ENCODE peak calls at places on chromosome 9, in seven cellular contexts. K is bronchial epithelial cell, Y is HFF-Myc, B is Calu3, J is gastrocnemius medialis, X is ovary, R is AG04450. N is an unnamed sample.
A peak's percentile ranks its signal among the peaks of the same experiment; 100 is the strongest.

GRCh38 chr9:81389569-81389993 is 299.8 kb downstream of the TLE1 start:
- DNase-seq in X (peak; percentile 23), Y (peak; percentile 91), K (peak; percentile 99), R (peak; percentile 92), B (peak; percentile 21), J (peak; percentile 21), N (no peak)

GRCh38 chr9:21030389-21031035 is 928 bp downstream of the HACD4 start:
- DNase-seq in J (no peak), K (peak; percentile 76), B (no peak), Y (peak; percentile 31), R (no peak), X (no peak), N (peak; percentile 19)

GRCh38 chr9:83313771-83314170 is 224.4 kb downstream of the FRMD3 start:
- DNase-seq in B (no peak), K (no peak), X (no peak), Y (no peak), J (no peak), R (no peak), N (no peak)

GRCh38 chr9:114319147-114319546 is 3.8 kb upstream of the ORM1 start:
- DNase-seq in R (no peak), B (no peak), J (no peak), K (no peak), X (peak; percentile 4), Y (no peak), N (no peak)

GRCh38 chr9:2023532-2023931 is 8.4 kb downstream of the SMARCA2 start:
- DNase-seq in B (no peak), J (no peak), Y (no peak), K (no peak), R (no peak), X (no peak), N (peak; percentile 28)

GRCh38 chr9:120187758-120188157 is 392.2 kb downstream of the CDK5RAP2 start:
- DNase-seq in K (no peak), J (no peak), R (no peak), B (no peak), Y (no peak), X (no peak), N (no peak)

GRCh38 chr9:134678671-134679443 is 37.3 kb downstream of the COL5A1 start:
- DNase-seq in Y (no peak), K (no peak), B (no peak), J (no peak), X (no peak), R (no peak), N (no peak)

GRCh38 chr9:6525326-6526040 is 112.5 kb downstream of the UHRF2 start:
- DNase-seq in X (no peak), Y (no peak), J (no peak), R (peak; percentile 45), K (no peak), B (no peak), N (no peak)

GRCh38 chr9:17900604-17901003 is 321.7 kb downstream of the SH3GL2 start:
- DNase-seq in Y (no peak), J (no peak), X (no peak), B (no peak), R (no peak), K (no peak), N (no peak)

GRCh38 chr9:3576358-3576757 is 50.6 kb upstream of the RFX3 start:
- DNase-seq in R (no peak), B (no peak), K (no peak), Y (no peak), J (peak; percentile 19), X (no peak), N (no peak)

GRCh38 chr9:91580136-91580535 is 156.5 kb upstream of the NFIL3 start:
- DNase-seq in B (no peak), K (peak; percentile 51), J (no peak), Y (no peak), R (no peak), X (no peak), N (no peak)

GRCh38 chr9:79570449-79571308 is 1.1 kb upstream of the TLE4 start:
- DNase-seq in Y (no peak), R (no peak), B (no peak), K (no peak), X (peak; percentile 69), J (no peak), N (peak; percentile 73)

GRCh38 chr9:20186231-20186630 is 397.4 kb upstream of the SLC24A2 start:
- DNase-seq in R (no peak), Y (no peak), K (no peak), X (no peak), B (no peak), J (no peak), N (no peak)

GRCh38 chr9:131101207-131101964 is 5.1 kb downstream of the AIF1L start:
- DNase-seq in J (no peak), Y (no peak), R (no peak), X (no peak), K (no peak), B (no peak), N (no peak)

GRCh38 chr9:137876781-137877386 is 698 bp upstream of the CACNA1B start:
- DNase-seq in X (no peak), R (no peak), B (no peak), K (no peak), J (no peak), Y (no peak), N (no peak)

GRCh38 chr9:107299437-107299836 is 16.4 kb downstream of the RAD23B start:
- DNase-seq in B (no peak), X (no peak), J (no peak), R (no peak), K (no peak), Y (no peak), N (no peak)
- TF ChIP-seq CTCF in B (no peak), X (no peak), J (no peak), R (peak; percentile 20), K (no peak), Y (no peak), N (peak; percentile 41)

GRCh38 chr9:73065439-73065838 is 86.2 kb upstream of the ANXA1 start:
- DNase-seq in B (no peak), Y (no peak), R (no peak), J (no peak), X (no peak), K (no peak), N (no peak)

GRCh38 chr9:73061131-73061530 is 90.5 kb upstream of the ANXA1 start:
- DNase-seq in K (no peak), J (no peak), Y (no peak), X (no peak), B (no peak), R (no peak), N (no peak)

DNA sequence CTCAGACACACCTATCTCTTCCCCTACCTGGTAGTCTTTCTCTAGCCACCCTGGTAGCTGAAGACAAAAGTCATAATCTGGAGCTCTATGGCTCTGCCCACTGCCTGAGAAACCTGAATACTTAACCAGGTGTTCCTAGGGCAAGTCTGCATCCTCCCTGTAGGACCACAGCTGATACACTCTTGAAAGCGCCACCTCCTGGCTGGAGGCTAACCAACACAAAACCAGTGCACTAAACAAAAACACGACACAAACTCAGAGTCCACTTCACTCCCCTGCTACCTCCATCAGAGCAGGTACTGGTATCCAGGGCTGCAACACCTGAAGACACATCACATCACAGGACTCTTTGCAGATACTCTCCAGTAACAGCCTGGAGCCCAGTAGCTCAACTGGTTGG is 84.6 kb upstream of the ANXA1 start:
- DNase-seq in R (no peak), J (no peak), X (no peak), Y (no peak), K (no peak), B (no peak), N (peak; percentile 12)
- TF ChIP-seq CTCF in R (no peak), J (no peak), X (no peak), Y (peak; percentile 19), K (no peak), B (no peak), N (no peak)

GRCh38 chr9:121744687-121745395 is 93.4 kb downstream of the DAB2IP start:
- DNase-seq in J (no peak), Y (no peak), K (no peak), B (no peak), R (peak; percentile 16), X (peak; percentile 37), N (peak; percentile 25)
- TF ChIP-seq CTCF in J (no peak), Y (no peak), K (no peak), B (no peak), R (no peak), X (no peak), N (no peak)

GRCh38 chr9:126397056-126397455 is 70.4 kb downstream of the MVB12B start:
- DNase-seq in B (no peak), X (no peak), J (no peak), Y (no peak), K (no peak), R (no peak), N (peak; percentile 93)
- TF ChIP-seq CTCF in B (no peak), X (no peak), J (no peak), Y (no peak), K (no peak), R (peak; percentile 30), N (peak; percentile 61)

GRCh38 chr9:37753489-37754190 is at the start of gene TRMT10B:
- DNase-seq in X (peak; percentile 78), Y (no peak), B (peak; percentile 35), R (peak; percentile 10), K (peak; percentile 66), J (peak; percentile 61), N (peak; percentile 88)
- TF ChIP-seq CTCF in X (no peak), Y (no peak), B (no peak), R (peak; percentile 24), K (no peak), J (no peak), N (no peak)

GRCh38 chr9:10612649-10613398 is at the start of gene PTPRD:
- DNase-seq in B (peak; percentile 19), R (no peak), K (peak; percentile 64), X (peak; percentile 16), J (no peak), Y (no peak), N (peak; percentile 40)
- TF ChIP-seq CTCF in B (no peak), R (no peak), K (peak; percentile 58), X (no peak), J (no peak), Y (no peak), N (no peak)

DNA sequence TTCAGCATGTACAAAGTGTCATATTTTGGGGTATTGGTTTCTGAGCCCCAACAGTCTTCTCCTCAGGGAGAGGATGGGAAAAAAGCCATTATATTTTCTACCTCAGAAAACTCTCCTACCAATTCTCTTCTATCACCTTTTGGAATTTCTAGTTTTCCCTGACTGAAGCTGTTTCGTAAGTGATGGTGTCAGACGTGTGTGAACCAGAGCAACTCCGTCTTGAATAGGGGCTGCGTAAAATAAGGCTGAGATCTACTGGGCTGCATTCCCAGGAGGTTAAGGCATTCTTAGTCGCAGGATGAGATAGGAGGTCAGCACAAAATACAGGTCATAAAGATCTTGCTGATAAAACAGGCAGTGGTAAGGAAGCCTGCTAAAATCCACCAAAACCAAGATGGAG is 197.3 kb upstream of the C9orf72 start:
- DNase-seq in R (no peak), Y (no peak), B (no peak), X (no peak), K (no peak), J (no peak), N (no peak)
- TF ChIP-seq CTCF in R (no peak), Y (no peak), B (no peak), X (no peak), K (no peak), J (no peak), N (no peak)

GRCh38 chr9:95736370-95736769 is 139.1 kb upstream of the ERCC6L2 start:
- DNase-seq in J (no peak), R (no peak), Y (no peak), B (no peak), K (no peak), X (no peak), N (peak; percentile 17)
- TF ChIP-seq CTCF in J (no peak), R (peak; percentile 52), Y (peak; percentile 49), B (peak; percentile 20), K (peak; percentile 23), X (no peak), N (peak; percentile 30)